ENCODE peak calls at places on chromosomes 16 and 17, in four cellular contexts. O is H1, R is prostate gland, K is SK-N-SH. V is an unnamed sample.

GRCh38 chr17:71985111-71986039 is 135.4 kb upstream of the SOX9 start:
- DNase-seq in O (no peak), R (no peak), K (no peak), V (no peak)

GRCh38 chr17:7988750-7989178 is 13.7 kb upstream of the GUCY2D start:
- DNase-seq in O (no peak), R (peak), K (peak), V (no peak)

GRCh38 chr17:60065867-60066266 is 12.9 kb downstream of the HEATR6 start:
- DNase-seq in O (no peak), R (no peak), K (no peak), V (no peak)

GRCh38 chr16:57938936-57939871 is 31.7 kb downstream of the CNGB1 start:
- DNase-seq in O (no peak), R (peak), K (no peak), V (no peak)

GRCh38 chr16:25013751-25014499 is 1.2 kb downstream of the ARHGAP17 start:
- DNase-seq in O (no peak), R (no peak), K (no peak), V (no peak)

GRCh38 chr16:23114131-23114904 is 34.9 kb downstream of the USP31 start:
- DNase-seq in O (no peak), R (peak), K (no peak), V (no peak)

GRCh38 chr17:17033466-17033865 is 8.8 kb upstream of the MPRIP start:
- DNase-seq in O (no peak), R (no peak), K (no peak), V (no peak)

GRCh38 chr17:16425698-16426659 is 10.6 kb downstream of the TRPV2 start:
- DNase-seq in O (no peak), R (no peak), K (no peak), V (no peak)

GRCh38 chr17:63132509-63132911 is 166.5 kb downstream of the TANC2 start:
- DNase-seq in O (no peak), R (no peak), K (no peak), V (no peak)

GRCh38 chr17:46820592-46821450 is 2.3 kb upstream of the WNT3 start:
- DNase-seq in O (no peak), R (no peak), K (no peak), V (no peak)

GRCh38 chr17:79023886-79024771 is at the start of gene C1QTNF1:
- DNase-seq in O (peak), R (no peak), K (peak), V (no peak)

GRCh38 chr17:82065638-82066303 is at the start of gene DUS1L:
- DNase-seq in O (peak), R (no peak), K (peak), V (no peak)

GRCh38 chr17:44829558-44830358 is at the start of gene GJC1:
- DNase-seq in O (peak), R (no peak), K (peak), V (no peak)

GRCh38 chr17:81253358-81254131 is 14.4 kb downstream of the NDUFAF8 start:
- DNase-seq in O (peak), R (peak), K (peak), V (no peak)

GRCh38 chr17:77349976-77350830 is 209.4 kb downstream of the SEC14L1 start:
- DNase-seq in O (no peak), R (no peak), K (no peak), V (peak)

GRCh38 chr16:31005350-31006085 is 4.9 kb downstream of the STX1B start:
- DNase-seq in O (no peak), R (no peak), K (peak), V (no peak)

GRCh38 chr16:28879261-28879840 is 1.1 kb downstream of the ATP2A1 start:
- DNase-seq in O (no peak), R (no peak), K (no peak), V (no peak)

GRCh38 chr16:59113009-59113408 is 378.9 kb upstream of the GOT2 start:
- DNase-seq in O (no peak), R (no peak), K (no peak), V (no peak)

GRCh38 chr17:15475620-15476354 is 8.4 kb upstream of the CDRT4 start:
- DNase-seq in O (no peak), R (no peak), K (no peak), V (no peak)

GRCh38 chr16:2524339-2524938 is 4.3 kb downstream of the AMDHD2 start:
- DNase-seq in O (no peak), R (no peak), K (no peak), V (no peak)

GRCh38 chr17:31695456-31696090 is 163.5 kb downstream of the COPRS start:
- DNase-seq in O (no peak), R (no peak), K (no peak), V (no peak)

GRCh38 chr17:2235792-2236365 is 67.7 kb downstream of the SMG6 start:
- DNase-seq in O (no peak), R (no peak), K (no peak), V (no peak)

GRCh38 chr16:85615852-85616607 is 2.9 kb downstream of the GSE1 start:
- DNase-seq in O (peak), R (no peak), K (peak), V (peak)

GRCh38 chr17:66040402-66040801 is 151.5 kb downstream of the CEP112 start:
- DNase-seq in O (no peak), R (no peak), K (no peak), V (no peak)

GRCh38 chr16:82460761-82461160 is 166.0 kb upstream of the CDH13 start:
- DNase-seq in O (no peak), R (no peak), K (no peak), V (no peak)

GRCh38 chr17:81917565-81918332 is at the start of gene SIRT7:
- DNase-seq in O (peak), R (peak), K (peak), V (peak)

GRCh38 chr17:10729334-10730193 is at the start of gene TMEM220:
- DNase-seq in O (peak), R (peak), K (peak), V (peak)

GRCh38 chr17:41211845-41212466 is 14.5 kb upstream of the KRTAP9-2 start:
- DNase-seq in O (no peak), R (no peak), K (no peak), V (no peak)

GRCh38 chr17:70033165-70033564 is 41.9 kb upstream of the KCNJ16 start:
- DNase-seq in O (no peak), R (no peak), K (no peak), V (no peak)

GRCh38 chr17:27994586-27994985 is 47.9 kb upstream of the NLK start:
- DNase-seq in O (no peak), R (no peak), K (no peak), V (no peak)

GRCh38 chr16:67017451-67017750 is 11.5 kb upstream of the CBFB start:
- DNase-seq in O (no peak), R (no peak), K (no peak), V (no peak)

GRCh38 chr17:40339068-40339699 is 25.4 kb downstream of the GJD3 start:
- DNase-seq in O (no peak), R (no peak), K (no peak), V (no peak)

GRCh38 chr16:19700319-19700781 is 17.7 kb downstream of the KNOP1 start:
- DNase-seq in O (no peak), R (peak), K (no peak), V (no peak)
- H3K27ac ChIP-seq in O (no peak), R (peak), K (peak), V (peak)

GRCh38 chr16:88526906-88527185 is 43.4 kb upstream of the ZC3H18 start:
- DNase-seq in O (no peak), R (no peak), K (no peak), V (no peak)
- TF ChIP-seq POLR2AphosphoS5 in O (peak), R (no peak), K (no peak), V (no peak)

DNA sequence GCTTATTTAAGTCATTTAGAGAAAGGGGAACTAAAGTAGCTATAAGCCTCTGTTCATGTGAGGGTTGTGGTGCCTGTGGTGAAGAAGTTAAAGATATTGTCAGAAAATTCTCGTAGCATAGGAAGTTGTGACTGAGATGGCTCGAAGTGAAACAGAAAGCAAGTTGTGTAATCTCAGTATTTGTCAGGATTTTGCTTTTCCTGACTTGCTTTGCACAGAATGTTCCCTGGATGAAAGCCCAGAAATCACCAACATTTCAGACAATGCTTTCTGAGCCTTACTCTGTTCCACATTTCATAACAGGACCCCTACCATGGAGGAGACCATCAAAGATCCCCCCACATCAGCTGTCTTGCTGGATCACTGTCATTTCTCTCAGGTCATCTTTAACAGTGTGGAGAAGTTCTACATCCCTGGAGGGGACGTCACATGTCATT is 10.6 kb downstream of the CALCOCO2 start:
- DNase-seq in O (no peak), R (peak), K (no peak), V (no peak)
- H3K4me3 ChIP-seq in O (no peak), R (peak), K (peak), V (peak)

GRCh38 chr16:75254359-75254837 is 3.0 kb upstream of the BCAR1 start:
- DNase-seq in O (no peak), R (no peak), K (peak), V (no peak)
- H3K27ac ChIP-seq in O (peak), R (no peak), K (peak), V (peak)

DNA sequence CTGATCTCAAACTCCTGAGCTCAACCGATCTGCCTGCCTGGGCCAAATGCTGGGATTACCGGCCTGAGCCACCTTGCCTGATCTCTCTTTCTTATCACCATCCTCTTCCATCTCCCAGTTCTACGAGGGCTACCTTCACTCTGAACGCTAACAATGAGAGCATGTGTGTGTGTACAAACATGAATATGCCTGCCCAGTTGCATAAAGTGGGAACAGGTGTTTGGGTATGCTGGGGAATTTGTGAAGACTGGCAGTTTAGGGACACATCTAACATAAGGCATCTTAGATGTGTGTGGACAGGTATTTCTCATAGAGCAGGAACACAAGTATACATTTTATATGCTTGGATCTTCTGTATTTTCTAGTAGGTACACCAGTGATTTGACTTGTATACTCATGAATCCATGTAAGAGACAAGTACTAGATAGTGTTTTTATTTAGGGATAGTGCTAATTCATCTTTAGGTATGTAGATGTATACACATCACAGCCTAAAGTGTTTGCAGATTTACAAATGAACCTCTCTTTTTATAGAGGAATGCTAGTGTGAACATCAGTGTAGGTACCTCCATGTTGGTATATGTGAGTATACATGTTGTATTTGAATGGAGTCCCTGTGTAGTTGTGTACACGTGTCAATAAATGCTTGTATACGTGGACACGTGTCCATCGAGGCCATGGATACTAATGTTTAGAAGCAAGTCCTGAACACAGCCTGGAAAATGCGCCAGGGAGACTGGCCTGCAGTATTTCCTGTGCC is 1.2 kb upstream of the DLX4 start:
- DNase-seq in O (no peak), R (no peak), K (no peak), V (no peak)
- TF ChIP-seq POLR2AphosphoS5 in O (no peak), R (no peak), K (no peak), V (no peak)

DNA sequence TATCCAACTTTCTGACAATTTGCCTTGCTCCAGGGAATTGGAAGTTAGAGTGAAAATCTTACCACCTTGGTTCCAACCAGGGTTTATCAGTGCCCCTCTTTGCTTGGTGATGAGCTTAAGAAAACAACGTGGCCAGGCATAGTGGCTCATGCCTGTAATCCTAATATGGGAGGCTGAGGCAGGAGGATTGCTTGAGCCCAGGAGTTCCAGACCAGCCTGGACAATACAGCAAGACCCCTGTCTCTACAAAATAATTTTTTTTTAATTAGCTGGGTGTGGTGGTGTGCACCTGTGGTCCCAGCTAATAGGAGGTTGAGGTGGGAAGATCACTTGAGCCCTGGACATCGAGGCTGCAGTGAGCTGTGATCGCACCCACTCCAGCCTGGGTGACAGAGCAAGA is 21.4 kb downstream of the SLC7A6 start:
- DNase-seq in O (no peak), R (no peak), K (no peak), V (no peak)
- H3K4me3 ChIP-seq in O (no peak), R (no peak), K (no peak), V (no peak)

DNA sequence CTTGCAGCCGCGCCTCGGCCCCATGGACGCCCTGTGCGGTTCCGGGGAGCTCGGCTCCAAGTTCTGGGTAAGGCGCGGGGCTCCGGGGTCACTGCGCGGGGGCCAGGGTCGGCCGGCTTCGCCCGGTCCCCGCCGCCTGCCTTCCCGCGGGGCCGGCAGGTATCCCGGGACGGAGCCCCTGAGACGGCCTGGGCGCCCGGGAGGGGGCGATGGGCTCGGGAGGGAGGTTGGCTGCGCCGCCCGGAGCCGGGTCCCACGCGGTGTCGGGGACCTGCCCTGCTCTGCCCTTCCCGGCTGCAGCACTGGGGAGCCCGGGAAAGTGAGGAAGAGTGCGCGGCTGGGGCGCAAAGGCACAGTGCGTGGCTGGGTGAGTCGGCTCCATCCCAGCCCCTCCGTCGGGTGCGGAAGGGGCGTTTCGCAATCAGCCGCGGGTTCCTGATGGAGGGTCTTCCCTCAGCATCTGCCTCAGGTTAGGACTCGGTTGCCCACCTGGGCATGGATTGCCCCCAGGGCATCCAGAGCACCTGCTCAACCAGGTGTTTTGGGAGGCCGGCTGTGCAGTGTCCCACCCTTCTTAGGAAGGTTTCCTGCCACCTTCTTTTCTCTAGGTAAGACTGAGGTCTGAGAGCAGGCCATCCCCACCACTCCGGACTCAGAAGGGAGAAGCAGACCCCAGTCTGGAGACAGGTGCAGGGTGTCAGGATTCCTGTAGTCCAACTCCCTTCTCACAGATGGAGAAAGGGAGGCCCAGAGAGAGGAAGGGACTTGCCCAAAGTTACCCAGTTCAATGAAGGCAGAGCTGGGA is 436 bp downstream of the ABCC3 start:
- DNase-seq in O (no peak), R (no peak), K (peak), V (no peak)
- H3K27ac ChIP-seq in O (no peak), R (no peak), K (no peak), V (no peak)

DNA sequence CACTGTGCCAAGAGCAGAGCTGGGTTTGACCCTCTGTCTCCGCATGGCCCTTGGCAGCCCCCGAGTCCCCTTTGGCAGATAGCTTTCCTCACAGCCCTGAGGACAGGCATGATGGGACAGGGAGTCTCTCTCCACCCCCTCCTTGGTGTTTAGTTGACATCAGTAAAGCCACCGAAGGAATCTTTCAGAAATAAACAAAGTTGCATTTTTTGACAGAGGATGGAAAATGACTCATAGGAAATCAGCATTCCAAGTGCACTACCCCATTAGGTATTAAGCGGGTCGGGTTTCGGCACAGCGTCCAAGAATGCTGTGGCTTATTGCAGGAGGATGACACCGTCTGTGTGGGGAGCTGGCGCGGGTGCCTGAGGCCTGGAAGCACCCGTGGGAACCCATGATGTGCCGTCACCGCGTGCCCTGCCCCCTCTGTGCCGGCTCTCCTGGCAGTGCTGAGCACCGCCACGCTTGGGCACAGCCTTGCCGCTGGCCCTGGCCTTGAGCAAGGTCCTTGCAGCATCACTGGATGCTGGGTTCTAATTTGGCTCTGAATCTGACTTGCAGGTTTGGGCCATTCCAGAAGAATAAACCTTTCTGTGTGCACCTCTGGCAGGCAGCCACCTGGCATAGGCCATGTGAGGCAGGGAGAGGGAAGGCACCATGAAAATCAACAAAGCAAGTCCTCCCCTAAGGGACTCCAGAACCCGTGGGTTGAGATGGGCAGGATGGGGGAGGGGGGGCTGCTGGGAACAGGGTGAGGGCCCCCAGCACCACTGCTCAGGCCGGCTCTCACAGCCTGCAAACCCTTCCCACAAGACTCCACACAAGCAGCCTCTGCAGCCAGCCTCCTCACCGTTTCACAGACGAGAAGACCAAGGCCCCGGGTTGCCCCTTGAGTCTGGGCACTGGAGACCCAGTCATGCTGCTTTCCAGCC is 50.5 kb upstream of the ZNF469 start:
- DNase-seq in O (no peak), R (peak), K (no peak), V (no peak)
- TF ChIP-seq POLR2AphosphoS5 in O (no peak), R (peak), K (peak), V (peak)

GRCh38 chr16:50611332-50611934 is 63.2 kb downstream of the NKD1 start:
- DNase-seq in O (no peak), R (no peak), K (no peak), V (no peak)

GRCh38 chr16:50610331-50611262 is 62.4 kb downstream of the NKD1 start:
- DNase-seq in O (no peak), R (no peak), K (no peak), V (no peak)

GRCh38 chr16:50607447-50607846 is 59.3 kb downstream of the NKD1 start:
- DNase-seq in O (no peak), R (no peak), K (no peak), V (no peak)

GRCh38 chr16:50607970-50608557 is 59.9 kb downstream of the NKD1 start:
- DNase-seq in O (no peak), R (no peak), K (no peak), V (no peak)

DNA sequence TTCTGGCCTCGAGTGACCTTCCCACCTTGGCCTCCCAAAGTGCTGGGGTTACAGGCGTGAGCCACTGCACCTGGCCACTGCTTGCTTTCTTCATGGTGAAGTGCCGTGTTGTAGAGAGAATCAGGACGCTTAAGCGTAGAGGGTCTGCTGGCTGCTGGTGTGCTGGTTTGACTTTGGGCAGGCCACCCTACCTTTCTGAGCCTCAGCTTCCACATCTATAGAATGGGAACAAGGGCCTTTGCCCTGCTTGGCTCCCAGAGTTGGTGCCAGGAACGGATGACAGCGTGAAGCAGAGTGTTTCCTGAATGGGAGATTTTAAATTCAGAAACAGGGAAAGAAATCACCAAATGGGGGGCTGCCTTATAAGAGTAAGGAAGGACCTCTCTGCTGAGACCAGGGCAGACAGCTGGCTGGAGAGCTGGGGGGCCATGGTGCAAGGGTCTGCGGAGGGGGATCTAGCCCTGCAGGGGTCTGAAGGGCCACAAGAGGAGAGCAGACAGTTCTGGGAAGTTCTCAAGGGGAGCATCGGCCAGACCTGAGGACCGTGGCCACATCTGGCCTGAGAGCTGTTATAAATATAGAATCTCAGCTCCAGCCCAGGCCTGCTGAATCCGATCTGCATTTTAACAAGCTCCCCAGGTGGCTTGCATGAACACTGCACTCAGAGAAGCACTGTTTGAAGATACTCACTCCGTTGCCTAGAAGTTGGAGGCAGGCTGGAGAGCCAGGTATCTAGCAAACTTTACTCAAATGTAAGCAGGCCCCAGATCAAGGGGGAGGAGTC is 61.0 kb downstream of the NKD1 start:
- DNase-seq in O (no peak), R (no peak), K (no peak), V (no peak)
- H3K4me3 ChIP-seq in O (no peak), R (no peak), K (no peak), V (no peak)

V was measured in esophagus muscularis mucosa.